ENCODE peak calls at places on chromosomes 2 and 18, in six cellular contexts. V, X, J, M, W and F are unnamed samples.

GRCh38 chr2:41326801-41327200 is 721.0 kb upstream of the PKDCC start:
- DNase-seq in J (no peak), W (no peak), V (no peak), X (no peak), M (no peak), F (peak)

GRCh38 chr2:135494503-135494902 is 36.5 kb downstream of the ZRANB3 start:
- DNase-seq in V (no peak), X (peak), J (no peak), M (no peak), W (no peak), F (no peak)

GRCh38 chr2:187497858-187498463 is 49.9 kb upstream of the CALCRL start:
- DNase-seq in V (no peak), X (no peak), M (no peak), J (no peak), W (no peak), F (no peak)

GRCh38 chr2:98212291-98212690 is 125.3 kb downstream of the VWA3B start:
- DNase-seq in J (no peak), V (no peak), X (no peak), W (no peak), M (no peak), F (no peak)

GRCh38 chr2:27102329-27102728 is 15.8 kb downstream of the KHK start:
- DNase-seq in M (no peak), W (no peak), X (no peak), V (no peak), J (no peak), F (no peak)

GRCh38 chr18:8261651-8262091 is 347.6 kb upstream of the RAB12 start:
- DNase-seq in X (no peak), V (no peak), J (no peak), M (no peak), W (no peak), F (no peak)

GRCh38 chr2:2184549-2185249 is 146.4 kb downstream of the MYT1L start:
- DNase-seq in M (no peak), W (no peak), V (no peak), X (no peak), J (no peak), F (no peak)

GRCh38 chr2:231245253-231246094 is 47.0 kb downstream of the ARMC9 start:
- DNase-seq in V (no peak), J (no peak), X (peak), W (no peak), M (peak), F (no peak)

GRCh38 chr2:216081012-216081411 is 597 bp downstream of the PECR start:
- DNase-seq in V (no peak), X (no peak), M (no peak), W (no peak), J (no peak), F (no peak)